ENCODE peak calls at places on chromosomes 7 and 10, in six cellular contexts. P is neuronal stem cell, W is IMR-90, F is H1, Z is H9, X is mesenchymal stem cell. K is an unnamed sample.

GRCh38 chr10:128281343-128281742 is 155.1 kb upstream of the MKI67 start:
- DNase-seq in X (no peak), P (no peak), Z (no peak), F (no peak), W (no peak), K (no peak)

GRCh38 chr10:113100299-113100680 is 150.2 kb downstream of the TCF7L2 start:
- DNase-seq in P (no peak), W (no peak), F (no peak), X (no peak), Z (no peak), K (no peak)

GRCh38 chr7:155858521-155859061 is 46.3 kb upstream of the SHH start:
- DNase-seq in W (peak), Z (no peak), P (no peak), X (no peak), F (no peak), K (no peak)

GRCh38 chr10:9682812-9683211 is 1334.9 kb upstream of the CELF2 start:
- DNase-seq in X (peak), W (no peak), F (no peak), P (no peak), Z (no peak), K (no peak)

GRCh38 chr7:110856704-110857103 is 234.2 kb upstream of the LRRN3 start:
- DNase-seq in W (peak), Z (no peak), P (no peak), X (peak), F (no peak), K (no peak)

GRCh38 chr7:2829040-2829439 is 15.1 kb downstream of the GNA12 start:
- DNase-seq in P (no peak), W (no peak), F (no peak), X (no peak), Z (no peak), K (peak)

GRCh38 chr7:44883961-44884360 is 1.4 kb downstream of the PURB start:
- DNase-seq in X (no peak), F (no peak), Z (no peak), P (no peak), W (no peak), K (no peak)

GRCh38 chr10:123325663-123326175 is 171.5 kb downstream of the BUB3 start:
- DNase-seq in P (no peak), F (peak), X (no peak), Z (no peak), W (no peak), K (no peak)

GRCh38 chr7:44914992-44915607 is 29.8 kb upstream of the PURB start:
- DNase-seq in F (no peak), P (no peak), X (peak), W (no peak), Z (no peak), K (no peak)

GRCh38 chr7:92611735-92612134 is 21.5 kb upstream of the FAM133B start:
- DNase-seq in Z (no peak), W (no peak), P (no peak), F (no peak), X (no peak), K (no peak)

GRCh38 chr7:15891151-15891842 is 204.8 kb upstream of the MEOX2 start:
- DNase-seq in F (no peak), X (peak), Z (no peak), W (peak), P (no peak), K (no peak)

GRCh38 chr10:10149899-10150298 is 867.8 kb upstream of the CELF2 start:
- DNase-seq in W (no peak), X (no peak), Z (no peak), F (no peak), P (no peak), K (no peak)

GRCh38 chr10:25933653-25934608 is at the start of gene MYO3A:
- DNase-seq in X (no peak), F (peak), Z (peak), W (no peak), P (peak), K (no peak)
- H4K8ac ChIP-seq in X (no peak), F (peak), Z (no peak), W (no peak), P (no peak), K (peak)

GRCh38 chr10:100912609-100913469 is at the start of gene SLF2:
- DNase-seq in W (peak), P (peak), Z (peak), X (peak), F (peak), K (peak)
- H2BK120ac ChIP-seq in W (peak), P (peak), Z (no peak), X (peak), F (no peak), K (peak)

DNA sequence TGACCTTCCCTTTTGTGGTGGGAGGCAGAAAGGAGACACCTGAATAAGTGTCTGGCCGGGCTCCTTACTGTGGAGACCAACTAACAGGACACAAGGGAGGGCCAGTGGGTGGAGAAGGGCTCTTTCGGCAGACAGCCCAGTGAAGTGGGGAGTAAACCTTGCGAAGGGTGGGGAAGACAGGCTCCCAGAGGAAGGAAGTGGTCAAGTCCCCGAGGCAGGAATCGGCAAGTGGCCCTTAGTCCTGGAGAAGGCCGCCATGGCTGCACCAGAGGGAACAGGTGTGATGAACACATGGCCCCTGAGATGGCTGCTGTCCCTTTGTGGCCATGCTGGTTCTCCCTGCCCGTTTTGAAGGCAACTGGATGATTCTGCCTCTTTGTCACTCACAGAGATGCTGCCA is 187.2 kb upstream of the IGFBP3 start:
- DNase-seq in X (no peak), P (no peak), W (no peak), Z (no peak), F (no peak), K (no peak)
- H2AFZ ChIP-seq in X (no peak), P (peak), W (peak), Z (no peak), F (no peak), K (peak)

DNA sequence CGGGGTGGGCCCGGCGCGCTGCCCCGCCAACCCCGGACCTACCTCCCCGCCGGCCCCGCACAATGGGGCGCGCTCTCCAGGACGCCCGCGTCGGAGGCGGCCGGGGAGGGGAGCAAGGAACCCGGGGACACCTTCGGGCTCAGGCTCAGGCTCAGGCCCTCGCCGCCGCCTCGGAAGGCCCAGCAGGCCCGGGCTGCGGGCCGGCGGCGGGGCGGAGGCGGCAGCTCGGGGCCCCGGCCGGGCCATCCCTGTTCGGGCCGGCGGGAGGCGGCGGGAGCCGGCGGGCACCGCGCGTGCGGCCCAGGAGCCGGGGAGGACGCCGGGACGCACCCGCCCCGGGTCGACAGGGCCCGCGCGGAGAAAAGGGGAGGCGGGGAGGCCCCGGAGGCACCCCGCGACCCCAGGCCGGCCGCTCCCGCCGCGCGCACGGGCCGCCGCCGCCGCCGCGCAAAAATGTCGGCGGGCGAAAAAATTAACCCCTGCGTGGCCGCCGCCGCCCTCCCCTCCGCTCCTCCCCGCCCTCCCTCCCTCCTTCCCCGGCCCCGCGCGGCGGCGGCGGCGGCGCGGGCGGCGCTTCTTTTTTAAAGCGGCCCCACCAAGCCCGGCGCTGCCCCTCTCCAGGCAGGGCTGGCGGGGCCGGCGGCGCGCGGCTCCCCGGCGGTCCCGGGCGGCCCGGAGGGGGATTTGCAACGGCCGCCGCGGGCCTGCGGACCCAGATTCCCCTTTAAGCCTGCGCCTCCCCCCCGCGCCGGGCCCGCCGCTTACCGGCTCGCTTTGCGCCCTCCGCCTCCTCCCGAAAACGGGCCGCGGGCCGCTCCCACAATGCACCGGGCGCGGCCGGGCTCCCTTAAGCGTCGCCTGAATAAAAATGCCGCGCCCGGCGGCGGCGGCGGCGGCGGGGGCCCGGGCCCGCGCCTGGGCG is 597 bp downstream of the SEPHS1 start:
- DNase-seq in Z (no peak), X (peak), F (peak), W (peak), P (peak), K (peak)
- H4K8ac ChIP-seq in Z (no peak), X (peak), F (peak), W (peak), P (no peak), K (peak)

GRCh38 chr7:157309990-157310668 is 26.7 kb upstream of the DNAJB6 start:
- DNase-seq in F (peak), P (no peak), X (peak), W (peak), Z (peak), K (peak)
- H2BK120ac ChIP-seq in F (peak), P (no peak), X (peak), W (peak), Z (peak), K (no peak)

GRCh38 chr7:142519077-142519789 is 230.0 kb upstream of the PRSS1 start:
- DNase-seq in Z (no peak), W (peak), F (no peak), X (no peak), P (no peak), K (no peak)

GRCh38 chr7:142519790-142520078 is 229.5 kb upstream of the PRSS1 start:
- DNase-seq in Z (no peak), F (no peak), P (no peak), X (no peak), W (no peak), K (no peak)

GRCh38 chr7:142511801-142512200 is 237.5 kb upstream of the PRSS1 start:
- DNase-seq in Z (no peak), W (no peak), F (peak), X (no peak), P (no peak), K (no peak)

GRCh38 chr7:142513221-142513955 is 235.9 kb upstream of the PRSS1 start:
- DNase-seq in Z (no peak), P (no peak), X (no peak), F (peak), W (no peak), K (peak)

GRCh38 chr7:142516038-142516501 is 233.2 kb upstream of the PRSS1 start:
- DNase-seq in W (peak), Z (peak), P (peak), X (peak), F (peak), K (no peak)
- H2AFZ ChIP-seq in W (peak), Z (no peak), P (no peak), X (no peak), F (peak), K (no peak)

GRCh38 chr7:107170051-107170661 is 1.4 kb downstream of the HBP1 start:
- DNase-seq in Z (no peak), W (no peak), F (no peak), X (no peak), P (no peak), K (no peak)

GRCh38 chr7:107169120-107170050 is 582 bp downstream of the HBP1 start:
- DNase-seq in W (peak), F (peak), P (peak), Z (peak), X (peak), K (peak)

GRCh38 chr7:107172318-107173032 is 3.7 kb downstream of the HBP1 start:
- DNase-seq in F (no peak), W (no peak), P (no peak), X (no peak), Z (no peak), K (no peak)

GRCh38 chr7:107173191-107173590 is 4.4 kb downstream of the HBP1 start:
- DNase-seq in Z (no peak), F (no peak), W (no peak), X (no peak), P (no peak), K (no peak)

DNA sequence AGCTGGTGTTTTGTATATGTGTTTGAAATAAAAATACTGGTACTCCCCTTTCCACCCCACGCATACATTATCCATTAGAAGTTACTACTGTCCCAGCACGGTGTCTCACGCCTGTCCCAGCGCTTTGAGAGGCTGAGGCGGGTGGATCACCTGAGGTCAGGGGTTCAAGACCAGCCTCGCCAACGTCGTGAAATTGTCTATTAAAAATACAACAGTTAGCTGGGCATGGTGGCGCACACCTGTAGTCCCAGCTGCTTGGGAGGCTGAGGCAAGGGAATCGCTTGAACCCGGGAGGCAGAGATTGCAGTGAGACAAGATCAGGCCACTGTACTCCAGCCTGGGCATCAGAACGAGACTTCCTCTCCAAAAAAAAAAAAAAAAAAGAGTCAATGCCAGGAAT is 2.7 kb downstream of the HBP1 start:
- DNase-seq in Z (no peak), P (no peak), W (no peak), F (no peak), X (no peak), K (no peak)
- H4K8ac ChIP-seq in Z (no peak), P (no peak), W (no peak), F (no peak), X (no peak), K (no peak)

GRCh38 chr10:98090822-98091221 is 43.6 kb upstream of the R3HCC1L start:
- DNase-seq in Z (no peak), P (no peak), F (no peak), W (no peak), X (no peak), K (no peak)
- H2BK120ac ChIP-seq in Z (no peak), P (no peak), F (no peak), W (no peak), X (no peak), K (no peak)

DNA sequence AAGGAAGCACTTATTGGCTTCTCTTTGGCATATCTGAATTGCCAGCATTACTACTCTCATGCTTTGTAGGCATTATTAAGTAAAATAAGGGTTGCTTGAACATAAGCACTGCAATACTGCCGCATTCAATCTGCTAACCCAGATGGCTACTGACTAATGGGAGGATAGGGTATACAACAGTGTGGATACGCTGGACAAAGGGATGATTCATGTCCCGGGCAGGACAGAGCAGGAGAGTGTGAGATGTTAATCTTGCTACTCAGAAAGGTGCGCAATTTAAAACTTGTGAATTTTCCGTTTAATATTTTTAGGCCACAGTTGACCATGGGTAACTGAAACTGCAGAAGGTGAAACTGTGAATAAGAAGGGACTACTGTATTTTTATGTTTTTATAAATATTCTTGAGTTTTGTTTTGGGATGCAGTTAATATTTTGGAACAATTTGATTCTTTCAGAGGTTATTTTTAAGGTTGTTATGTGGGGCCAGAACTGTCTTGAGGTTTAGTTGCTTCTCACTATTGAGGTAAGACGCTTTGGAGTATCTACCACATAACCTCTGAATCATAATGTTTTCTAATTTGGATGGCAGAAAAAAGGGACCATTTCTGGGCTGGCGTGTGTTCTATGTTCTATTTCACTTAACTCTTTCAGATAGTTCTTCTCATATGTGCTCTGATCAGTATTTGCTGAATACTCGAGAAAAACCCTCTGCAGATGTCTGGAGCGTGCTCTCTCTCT is 75.7 kb upstream of the SYPL1 start:
- DNase-seq in X (no peak), F (no peak), W (peak), Z (no peak), P (no peak), K (peak)
- H2AFZ ChIP-seq in X (no peak), F (no peak), W (no peak), Z (no peak), P (no peak), K (no peak)

GRCh38 chr10:491667-492424 is 197.6 kb downstream of the DIP2C start:
- DNase-seq in X (no peak), W (no peak), Z (no peak), P (no peak), F (no peak), K (no peak)

GRCh38 chr10:492896-493295 is 196.6 kb downstream of the DIP2C start:
- DNase-seq in P (no peak), Z (no peak), W (no peak), X (no peak), F (no peak), K (no peak)

GRCh38 chr10:493391-494148 is 195.9 kb downstream of the DIP2C start:
- DNase-seq in F (no peak), P (no peak), W (no peak), X (no peak), Z (no peak), K (no peak)

GRCh38 chr10:494149-494542 is 195.3 kb downstream of the DIP2C start:
- DNase-seq in X (no peak), W (no peak), P (no peak), F (no peak), Z (no peak), K (no peak)

DNA sequence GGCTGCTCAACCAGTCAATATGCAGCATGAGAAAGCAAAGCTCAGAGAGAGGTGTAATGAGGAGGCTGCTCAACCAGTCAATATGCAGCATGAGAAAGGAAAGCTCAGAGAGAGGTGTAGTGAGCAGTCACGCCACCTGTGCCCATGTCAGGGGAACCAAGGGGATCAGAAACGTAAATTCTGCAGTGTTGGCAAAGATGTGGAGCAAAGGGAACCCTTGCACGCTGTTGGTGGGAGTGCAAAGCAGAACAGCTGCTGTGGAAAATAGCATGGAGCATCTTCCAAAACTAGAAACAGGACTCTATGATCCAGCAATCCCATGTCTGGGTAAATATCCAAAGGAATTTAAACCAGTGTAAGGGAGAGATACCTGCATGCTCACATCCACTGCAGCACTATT is 194.9 kb downstream of the DIP2C start:
- DNase-seq in P (no peak), F (no peak), W (no peak), X (no peak), Z (no peak), K (no peak)
- H4K8ac ChIP-seq in P (no peak), F (no peak), W (no peak), X (no peak), Z (no peak), K (no peak)